ENCODE peak calls at places on chromosomes 6 and 20, in four cellular contexts. One of them, this sample, is unnamed.
A peak's percentile ranks its signal among the peaks of the same experiment; 100 is the strongest.

GRCh38 chr6:13924949-13925881 is at the start of gene RNF182:
- DNase-seq in esophagus muscularis mucosa: no peak
- DNase-seq in H1: no peak
- DNase-seq in tibial nerve: no peak
- DNase-seq in this sample: no peak

GRCh38 chr6:25169551-25170335 is 109.4 kb upstream of the CARMIL1 start:
- DNase-seq in tibial nerve: no peak
- DNase-seq in esophagus muscularis mucosa: no peak
- DNase-seq in H1: no peak
- DNase-seq in this sample: no peak

GRCh38 chr6:165571068-165571682 is 91.9 kb downstream of the PDE10A start:
- DNase-seq in esophagus muscularis mucosa: no peak
- DNase-seq in tibial nerve: no peak
- DNase-seq in H1: no peak
- DNase-seq in this sample: no peak

GRCh38 chr20:42112161-42112560 is 494.0 kb upstream of the CHD6 start:
- DNase-seq in tibial nerve: no peak
- DNase-seq in H1: no peak
- DNase-seq in esophagus muscularis mucosa: no peak
- DNase-seq in this sample: no peak

GRCh38 chr6:113328886-113329381 is 528.2 kb upstream of the MARCKS start:
- DNase-seq in H1: no peak
- DNase-seq in esophagus muscularis mucosa: no peak
- DNase-seq in tibial nerve: no peak
- DNase-seq in this sample: no peak

GRCh38 chr20:49754596-49754995 is 40.9 kb upstream of the B4GALT5 start:
- DNase-seq in tibial nerve: no peak
- DNase-seq in esophagus muscularis mucosa: no peak
- DNase-seq in H1: no peak
- DNase-seq in this sample: no peak

GRCh38 chr20:50284811-50285375 is 94.3 kb downstream of the CEBPB start:
- DNase-seq in H1: no peak
- DNase-seq in tibial nerve: no peak
- DNase-seq in esophagus muscularis mucosa: no peak
- DNase-seq in this sample: peak; percentile 88

GRCh38 chr6:137234505-137234863 is 15.3 kb upstream of the IFNGR1 start:
- DNase-seq in H1: no peak
- DNase-seq in tibial nerve: no peak
- DNase-seq in esophagus muscularis mucosa: peak; percentile 19
- DNase-seq in this sample: no peak

GRCh38 chr6:137493218-137494038 is 766 bp downstream of the OLIG3 start:
- DNase-seq in tibial nerve: no peak
- DNase-seq in esophagus muscularis mucosa: peak; percentile 90
- DNase-seq in H1: peak; percentile 82
- DNase-seq in this sample: no peak

GRCh38 chr6:111809264-111809663 is 64.0 kb downstream of the FYN start:
- DNase-seq in tibial nerve: no peak
- DNase-seq in esophagus muscularis mucosa: no peak
- DNase-seq in H1: no peak
- DNase-seq in this sample: no peak

GRCh38 chr6:29722773-29723665 is at the start of gene HLA-F:
- DNase-seq in esophagus muscularis mucosa: peak; percentile 98
- DNase-seq in tibial nerve: peak; percentile 79
- DNase-seq in H1: peak; percentile 83
- DNase-seq in this sample: peak; percentile 84

GRCh38 chr20:36098364-36098763 is 56.2 kb upstream of the EPB41L1 start:
- DNase-seq in H1: no peak
- DNase-seq in tibial nerve: no peak
- DNase-seq in esophagus muscularis mucosa: no peak
- DNase-seq in this sample: no peak

GRCh38 chr6:157822221-157823000 is 635 bp upstream of the SNX9 start:
- DNase-seq in tibial nerve: no peak
- DNase-seq in esophagus muscularis mucosa: no peak
- DNase-seq in H1: peak; percentile 71
- DNase-seq in this sample: peak; percentile 28

GRCh38 chr6:81547149-81547548 is 205.3 kb downstream of the TENT5A start:
- DNase-seq in esophagus muscularis mucosa: no peak
- DNase-seq in H1: no peak
- DNase-seq in tibial nerve: no peak
- DNase-seq in this sample: no peak

GRCh38 chr6:45921703-45922270 is 93.9 kb downstream of the CLIC5 start:
- DNase-seq in H1: no peak
- DNase-seq in esophagus muscularis mucosa: no peak
- DNase-seq in tibial nerve: peak; percentile 24
- DNase-seq in this sample: no peak

GRCh38 chr6:87661503-87661902 is 40.5 kb downstream of the AKIRIN2 start:
- DNase-seq in tibial nerve: no peak
- DNase-seq in esophagus muscularis mucosa: no peak
- DNase-seq in H1: no peak
- DNase-seq in this sample: no peak

GRCh38 chr6:91288741-91289140 is 701.9 kb upstream of the MAP3K7 start:
- DNase-seq in tibial nerve: no peak
- DNase-seq in H1: no peak
- DNase-seq in esophagus muscularis mucosa: no peak
- DNase-seq in this sample: no peak

GRCh38 chr20:30487947-30488926 is 769.2 kb upstream of the DEFB115 start:
- DNase-seq in H1: peak; percentile 19
- DNase-seq in tibial nerve: no peak
- DNase-seq in esophagus muscularis mucosa: peak; percentile 70
- DNase-seq in this sample: no peak

GRCh38 chr20:59004493-59004762 is 2.6 kb downstream of the CTSZ start:
- DNase-seq in esophagus muscularis mucosa: no peak
- DNase-seq in H1: no peak
- DNase-seq in tibial nerve: peak; percentile 35
- DNase-seq in this sample: no peak

GRCh38 chr6:16839780-16840179 is 78.5 kb upstream of the ATXN1 start:
- DNase-seq in tibial nerve: no peak
- DNase-seq in H1: no peak
- DNase-seq in esophagus muscularis mucosa: no peak
- DNase-seq in this sample: no peak
- H3K27ac ChIP-seq in tibial nerve: no peak overlapping the region
- H3K27ac ChIP-seq in H1: no peak overlapping the region
- H3K27ac ChIP-seq in esophagus muscularis mucosa: no peak overlapping the region
- H3K27ac ChIP-seq in this sample: no peak overlapping the region

DNA sequence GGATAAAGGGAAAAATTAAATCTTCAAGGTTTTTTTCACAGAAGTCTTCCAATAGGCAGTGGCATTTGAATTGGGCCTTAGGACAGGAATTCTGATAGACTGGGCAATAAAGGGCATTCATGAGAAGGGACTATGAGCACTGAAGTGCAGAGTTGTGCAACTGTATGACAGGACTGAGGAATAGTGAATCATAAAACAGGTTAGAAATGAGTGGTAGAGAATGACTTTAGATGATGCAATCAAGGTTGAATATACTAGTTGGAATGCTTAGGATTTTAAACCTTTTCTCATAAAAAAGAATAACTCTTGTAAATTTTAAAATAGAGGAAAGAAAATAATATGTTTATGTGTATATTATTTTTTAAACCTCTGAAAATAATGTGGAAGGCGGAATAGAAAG is 944.7 kb downstream of the PHF3 start:
- DNase-seq in tibial nerve: no peak
- DNase-seq in esophagus muscularis mucosa: no peak
- DNase-seq in H1: no peak
- DNase-seq in this sample: no peak
- TF ChIP-seq CTCF in tibial nerve: no peak
- TF ChIP-seq CTCF in esophagus muscularis mucosa: no peak
- TF ChIP-seq CTCF in H1: no peak
- TF ChIP-seq CTCF in this sample: no peak

GRCh38 chr6:44041461-44042260 is 85.6 kb downstream of the MRPL14 start:
- DNase-seq in esophagus muscularis mucosa: no peak
- DNase-seq in tibial nerve: no peak
- DNase-seq in H1: no peak
- DNase-seq in this sample: no peak
- TF ChIP-seq EP300 in esophagus muscularis mucosa: no peak
- TF ChIP-seq EP300 in tibial nerve: no peak
- TF ChIP-seq EP300 in H1: no peak
- TF ChIP-seq EP300 in this sample: no peak

DNA sequence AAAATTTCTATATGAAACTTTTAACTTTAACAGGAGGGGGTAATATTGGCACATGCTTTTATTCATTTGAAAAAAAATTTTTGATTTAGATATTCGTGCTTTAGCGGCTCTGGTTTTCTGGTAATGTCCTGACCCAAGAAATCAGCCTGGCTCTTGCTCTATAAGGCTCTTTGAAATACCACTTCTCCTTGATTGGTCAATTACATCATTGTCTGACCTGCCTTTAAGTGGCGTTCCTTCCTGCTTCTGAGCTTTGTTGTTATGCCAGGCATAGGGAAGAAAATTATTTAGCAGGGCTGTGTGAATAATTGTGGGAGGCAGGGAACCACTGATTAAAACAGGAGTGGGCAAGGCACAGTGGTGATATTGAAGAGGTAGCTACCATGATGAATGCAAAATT is 3.9 kb downstream of the RNF144B start:
- DNase-seq in esophagus muscularis mucosa: no peak
- DNase-seq in tibial nerve: no peak
- DNase-seq in H1: no peak
- DNase-seq in this sample: no peak
- H3K27ac ChIP-seq in esophagus muscularis mucosa: no peak overlapping the region
- H3K27ac ChIP-seq in tibial nerve: no peak overlapping the region
- H3K27ac ChIP-seq in H1: no peak overlapping the region
- H3K27ac ChIP-seq in this sample: no peak overlapping the region

DNA sequence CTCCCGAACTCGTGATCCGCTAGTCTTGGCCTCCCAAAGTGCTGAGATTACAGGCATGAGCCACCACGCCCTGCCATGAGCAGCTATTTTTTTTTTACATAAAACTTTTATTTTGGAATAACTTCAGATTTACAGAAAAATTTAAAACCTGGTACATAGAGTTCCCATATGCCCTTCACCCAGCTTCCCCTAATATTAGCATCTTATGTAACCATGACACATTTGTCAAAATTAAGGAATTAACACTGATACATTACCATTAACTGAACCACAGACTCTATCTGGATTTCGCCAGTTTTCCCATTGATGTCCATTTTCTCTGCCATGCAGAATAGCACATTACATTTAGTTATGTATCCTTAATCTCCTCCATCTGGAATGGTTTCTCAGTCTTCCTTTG is 14.3 kb upstream of the RALGAPB start:
- DNase-seq in H1: no peak
- DNase-seq in tibial nerve: no peak
- DNase-seq in esophagus muscularis mucosa: no peak
- DNase-seq in this sample: no peak
- TF ChIP-seq CTCF in H1: no peak
- TF ChIP-seq CTCF in tibial nerve: no peak
- TF ChIP-seq CTCF in esophagus muscularis mucosa: no peak
- TF ChIP-seq CTCF in this sample: no peak

GRCh38 chr6:148203970-148204369 is 138.7 kb upstream of the SASH1 start:
- DNase-seq in tibial nerve: no peak
- DNase-seq in H1: no peak
- DNase-seq in esophagus muscularis mucosa: no peak
- DNase-seq in this sample: no peak
- TF ChIP-seq EP300 in tibial nerve: no peak
- TF ChIP-seq EP300 in H1: no peak
- TF ChIP-seq EP300 in esophagus muscularis mucosa: no peak
- TF ChIP-seq EP300 in this sample: no peak

DNA sequence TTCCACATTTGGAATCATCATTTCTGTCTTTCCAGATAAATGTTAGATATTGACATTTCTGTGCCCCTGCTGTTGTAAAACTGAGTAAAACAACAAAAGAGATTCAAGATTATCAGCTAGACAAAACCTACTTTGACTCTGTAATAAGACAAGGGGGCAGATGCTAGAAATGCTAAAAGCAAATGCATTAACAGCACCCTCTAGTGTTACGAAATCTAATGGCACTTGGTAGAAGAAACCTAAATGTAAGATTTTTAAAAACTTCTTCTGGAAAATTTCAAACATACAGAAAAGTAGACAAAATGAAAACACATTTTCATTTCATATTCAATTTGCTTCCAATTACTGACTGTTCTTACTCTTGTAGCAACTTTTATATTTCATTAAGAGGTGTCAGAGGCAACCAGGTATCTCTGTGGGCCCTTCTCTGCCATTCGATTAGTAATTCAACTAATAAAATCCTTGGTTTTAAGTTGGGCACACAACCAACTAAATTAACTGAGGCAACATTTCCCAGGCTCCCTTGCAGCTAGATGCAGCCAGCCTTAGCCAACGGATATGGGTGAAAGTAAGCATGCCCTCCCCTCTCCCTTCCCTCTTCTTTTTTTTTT is 45.0 kb downstream of the SLC23A2 start:
- DNase-seq in H1: no peak
- DNase-seq in tibial nerve: no peak
- DNase-seq in esophagus muscularis mucosa: no peak
- DNase-seq in this sample: no peak
- H3K27ac ChIP-seq in H1: no peak overlapping the region
- H3K27ac ChIP-seq in tibial nerve: no peak overlapping the region
- H3K27ac ChIP-seq in esophagus muscularis mucosa: no peak overlapping the region
- H3K27ac ChIP-seq in this sample: no peak overlapping the region

GRCh38 chr6:36139431-36139830 is 9.1 kb downstream of the MAPK13 start:
- DNase-seq in H1: peak; percentile 81
- DNase-seq in esophagus muscularis mucosa: no peak
- DNase-seq in tibial nerve: no peak
- DNase-seq in this sample: no peak
- TF ChIP-seq CTCF in H1: no peak
- TF ChIP-seq CTCF in esophagus muscularis mucosa: no peak
- TF ChIP-seq CTCF in tibial nerve: no peak
- TF ChIP-seq CTCF in this sample: no peak

DNA sequence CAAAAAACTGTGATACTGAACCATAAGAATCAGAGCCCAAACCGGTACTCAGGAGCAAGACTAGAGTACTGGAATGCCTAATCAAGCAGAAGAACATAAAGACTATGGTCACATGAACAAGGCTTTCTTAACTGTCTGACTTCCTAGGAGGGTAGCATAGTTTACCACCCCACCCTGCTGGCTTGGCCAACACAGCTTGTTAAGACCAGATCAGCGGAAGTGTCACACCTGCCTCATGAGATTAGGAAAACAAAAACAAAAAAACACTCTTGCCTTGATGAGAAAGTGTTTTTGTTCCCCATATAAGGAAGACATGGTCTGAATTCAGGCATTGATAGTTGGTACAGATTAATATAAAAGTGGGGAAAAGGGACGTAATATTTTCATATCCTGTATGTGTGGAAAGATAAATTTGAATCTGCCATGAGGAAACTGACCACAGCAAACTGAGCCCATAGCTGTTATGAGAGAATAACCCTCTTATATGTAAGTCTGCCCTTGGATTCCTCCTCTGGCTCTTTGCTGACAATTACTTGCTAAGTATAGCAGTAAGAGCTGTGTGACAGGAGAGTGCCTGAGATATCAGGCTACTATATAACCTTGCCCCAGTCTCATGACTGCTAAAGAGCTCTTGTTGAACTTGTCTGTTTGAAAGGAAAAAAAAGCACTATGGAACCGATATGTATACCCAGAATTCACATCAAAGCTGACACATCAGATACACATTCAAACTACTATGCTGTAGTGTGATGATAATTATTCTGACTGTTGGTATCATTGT is 197.1 kb downstream of the EPHA7 start:
- DNase-seq in H1: no peak
- DNase-seq in esophagus muscularis mucosa: no peak
- DNase-seq in tibial nerve: no peak
- DNase-seq in this sample: no peak
- TF ChIP-seq EP300 in H1: no peak
- TF ChIP-seq EP300 in esophagus muscularis mucosa: no peak
- TF ChIP-seq EP300 in tibial nerve: no peak
- TF ChIP-seq EP300 in this sample: no peak

This sample was measured in ovary.